ENCODE peak calls at places on chromosomes 6 and 20, in eight cellular contexts. T is GM04504; I is mucosa of descending colon; N is stomach; R is Kasumi-1; G is stimulated activated CD4-positive, alpha-beta T cell treated with anti-CD3 and anti-CD28 coated beads, Interleukin-2, amount 100 ng/mL, for 24 hours; L is fibroblast of villous mesenchyme; P is mesothelial cell of epicardium. C is an unnamed sample.

GRCh38 chr6:28488916-28489365 is 26.7 kb downstream of the GPX6 start:
- DNase-seq in R (peak), L (peak), T (peak), G (peak), P (no peak), I (no peak), N (no peak), C (no peak)

GRCh38 chr20:5827098-5827853 is 77.1 kb downstream of the SHLD1 start:
- DNase-seq in G (no peak), T (no peak), L (no peak), I (no peak), N (no peak), R (no peak), P (no peak), C (no peak)

GRCh38 chr20:4455301-4455701 is 266.4 kb upstream of the PRND start:
- DNase-seq in N (no peak), P (no peak), T (no peak), I (no peak), R (no peak), L (no peak), G (no peak), C (no peak)

GRCh38 chr20:29427201-29428060 is 1830.0 kb upstream of the DEFB115 start:
- DNase-seq in T (no peak), L (no peak), R (peak), P (no peak), I (no peak), N (no peak), G (peak), C (no peak)

GRCh38 chr20:24483435-24484080 is 14.1 kb downstream of the SYNDIG1 start:
- DNase-seq in R (no peak), T (no peak), I (no peak), L (no peak), N (no peak), G (no peak), P (no peak), C (no peak)

GRCh38 chr20:37407117-37407566 is 61.2 kb downstream of the SRC start:
- DNase-seq in P (no peak), N (no peak), I (no peak), G (no peak), R (no peak), L (no peak), T (no peak), C (no peak)

GRCh38 chr20:19253316-19253715 is 40.9 kb downstream of the SLC24A3 start:
- DNase-seq in N (no peak), T (no peak), I (no peak), P (no peak), R (no peak), L (no peak), G (no peak), C (no peak)

GRCh38 chr6:71886184-71887005 is at the start of gene RIMS1:
- DNase-seq in N (no peak), T (no peak), R (peak), I (no peak), L (no peak), G (peak), P (no peak), C (peak)

GRCh38 chr6:136401749-136402148 is 112.1 kb upstream of the BCLAF1 start:
- DNase-seq in N (no peak), P (no peak), R (no peak), T (no peak), L (no peak), I (no peak), G (no peak), C (no peak)

GRCh38 chr6:138246650-138247440 is 28.6 kb upstream of the PBOV1 start:
- DNase-seq in T (no peak), L (no peak), R (no peak), I (no peak), G (no peak), P (no peak), N (no peak), C (no peak)

GRCh38 chr6:42344756-42345155 is 107.0 kb downstream of the TRERF1 start:
- DNase-seq in G (no peak), R (no peak), N (no peak), P (no peak), T (no peak), L (no peak), I (no peak), C (no peak)

GRCh38 chr6:44671333-44671732 is 283.8 kb downstream of the CDC5L start:
- DNase-seq in T (no peak), L (no peak), G (no peak), I (no peak), R (no peak), N (no peak), P (no peak), C (no peak)

GRCh38 chr6:136037246-136037884 is 185.9 kb downstream of the PDE7B start:
- DNase-seq in L (no peak), G (peak), P (no peak), T (no peak), R (no peak), I (no peak), N (no peak), C (no peak)

GRCh38 chr20:8223096-8223870 is 91.2 kb downstream of the PLCB1 start:
- DNase-seq in I (no peak), R (no peak), N (no peak), L (peak), G (no peak), P (no peak), T (peak), C (no peak)

GRCh38 chr6:33091957-33092356 is 16.2 kb downstream of the HLA-DPB1 start:
- DNase-seq in R (no peak), T (no peak), G (peak), L (peak), P (no peak), N (peak), I (peak), C (no peak)

GRCh38 chr6:15017251-15017650 is 228.6 kb upstream of the JARID2 start:
- DNase-seq in L (peak), G (peak), R (no peak), P (no peak), T (no peak), N (no peak), I (no peak), C (no peak)

GRCh38 chr6:148825492-148825891 is 78.7 kb downstream of the UST start:
- DNase-seq in L (no peak), N (no peak), I (no peak), P (no peak), G (no peak), R (no peak), T (no peak), C (no peak)

GRCh38 chr6:169700296-169700695 is 1.5 kb downstream of the WDR27 start:
- DNase-seq in N (no peak), L (peak), R (peak), P (no peak), I (no peak), T (no peak), G (no peak), C (no peak)

GRCh38 chr6:48916523-48917050 is 546.5 kb downstream of the MMUT start:
- DNase-seq in T (no peak), R (no peak), G (no peak), N (no peak), P (no peak), I (no peak), L (no peak), C (no peak)

GRCh38 chr20:11302436-11302835 is 615.3 kb upstream of the BTBD3 start:
- DNase-seq in G (no peak), N (no peak), L (peak), P (no peak), I (no peak), T (peak), R (no peak), C (no peak)

GRCh38 chr6:166001359-166001758 is 166.3 kb downstream of the TBXT start:
- DNase-seq in N (no peak), P (no peak), T (no peak), I (no peak), G (no peak), R (no peak), L (no peak), C (no peak)

GRCh38 chr20:63230800-63231268 is 4.9 kb upstream of the BIRC7 start:
- DNase-seq in G (no peak), T (peak), I (peak), R (no peak), P (no peak), N (peak), L (peak), C (peak)

GRCh38 chr20:46622125-46622524 is 29.1 kb downstream of the SLC13A3 start:
- DNase-seq in I (no peak), P (no peak), L (no peak), T (no peak), N (no peak), G (no peak), R (no peak), C (no peak)

C was measured in glutamatergic neuron.